ENCODE peak calls at places on chromosomes 3 and 15, in ten cellular contexts. One of them, this sample, is unnamed.

GRCh38 chr3:131794766-131795381 is 239.9 kb downstream of the CPNE4 start:
- DNase-seq in suprapubic skin: no peak
- DNase-seq in IMR-90: peak
- DNase-seq in endothelial cell of umbilical vein: peak
- DNase-seq in uterus: no peak
- DNase-seq in A549: peak
- DNase-seq in heart left ventricle: no peak
- DNase-seq in K562: peak
- DNase-seq in transverse colon: no peak
- DNase-seq in ovary: no peak
- DNase-seq in this sample: no peak

GRCh38 chr15:35014265-35014664 is 26.2 kb upstream of the ZNF770 start:
- DNase-seq in suprapubic skin: no peak
- DNase-seq in transverse colon: no peak
- DNase-seq in K562: no peak
- DNase-seq in endothelial cell of umbilical vein: no peak
- DNase-seq in ovary: no peak
- DNase-seq in uterus: no peak
- DNase-seq in A549: no peak
- DNase-seq in IMR-90: no peak
- DNase-seq in heart left ventricle: no peak
- DNase-seq in this sample: no peak

GRCh38 chr3:169058681-169059080 is 604.8 kb downstream of the MECOM start:
- DNase-seq in uterus: no peak
- DNase-seq in suprapubic skin: no peak
- DNase-seq in IMR-90: no peak
- DNase-seq in ovary: no peak
- DNase-seq in A549: no peak
- DNase-seq in transverse colon: no peak
- DNase-seq in heart left ventricle: no peak
- DNase-seq in endothelial cell of umbilical vein: no peak
- DNase-seq in K562: no peak
- DNase-seq in this sample: no peak

GRCh38 chr3:119600732-119601131 is 3.0 kb downstream of the PLA1A start:
- DNase-seq in heart left ventricle: peak
- DNase-seq in ovary: no peak
- DNase-seq in K562: peak
- DNase-seq in A549: no peak
- DNase-seq in suprapubic skin: no peak
- DNase-seq in endothelial cell of umbilical vein: no peak
- DNase-seq in uterus: no peak
- DNase-seq in IMR-90: no peak
- DNase-seq in transverse colon: no peak
- DNase-seq in this sample: no peak

GRCh38 chr3:46876313-46877300 is 914 bp upstream of the PTH1R start:
- DNase-seq in A549: no peak
- DNase-seq in uterus: no peak
- DNase-seq in IMR-90: no peak
- DNase-seq in transverse colon: no peak
- DNase-seq in endothelial cell of umbilical vein: no peak
- DNase-seq in suprapubic skin: no peak
- DNase-seq in heart left ventricle: no peak
- DNase-seq in K562: no peak
- DNase-seq in ovary: no peak
- DNase-seq in this sample: no peak

GRCh38 chr3:51966016-51966415 is 1.2 kb downstream of the PCBP4 start:
- DNase-seq in IMR-90: no peak
- DNase-seq in heart left ventricle: no peak
- DNase-seq in transverse colon: no peak
- DNase-seq in uterus: no peak
- DNase-seq in A549: no peak
- DNase-seq in ovary: no peak
- DNase-seq in K562: no peak
- DNase-seq in endothelial cell of umbilical vein: no peak
- DNase-seq in suprapubic skin: no peak
- DNase-seq in this sample: no peak

GRCh38 chr3:129614927-129615363 is 8.5 kb upstream of the PLXND1 start:
- DNase-seq in ovary: no peak
- DNase-seq in heart left ventricle: peak
- DNase-seq in IMR-90: no peak
- DNase-seq in transverse colon: peak
- DNase-seq in uterus: peak
- DNase-seq in suprapubic skin: peak
- DNase-seq in endothelial cell of umbilical vein: no peak
- DNase-seq in A549: no peak
- DNase-seq in K562: peak
- DNase-seq in this sample: no peak

GRCh38 chr3:46429671-46430070 is 22.6 kb downstream of the CCRL2 start:
- DNase-seq in transverse colon: peak
- DNase-seq in IMR-90: no peak
- DNase-seq in K562: no peak
- DNase-seq in ovary: no peak
- DNase-seq in suprapubic skin: no peak
- DNase-seq in uterus: no peak
- DNase-seq in endothelial cell of umbilical vein: no peak
- DNase-seq in A549: no peak
- DNase-seq in heart left ventricle: no peak
- DNase-seq in this sample: no peak

GRCh38 chr3:41346698-41347097 is 147.4 kb downstream of the CTNNB1 start:
- DNase-seq in IMR-90: peak
- DNase-seq in uterus: no peak
- DNase-seq in transverse colon: no peak
- DNase-seq in endothelial cell of umbilical vein: no peak
- DNase-seq in suprapubic skin: no peak
- DNase-seq in K562: no peak
- DNase-seq in ovary: no peak
- DNase-seq in A549: no peak
- DNase-seq in heart left ventricle: no peak
- DNase-seq in this sample: no peak

GRCh38 chr3:108509263-108509662 is 1.1 kb downstream of the MYH15 start:
- DNase-seq in K562: no peak
- DNase-seq in suprapubic skin: no peak
- DNase-seq in IMR-90: no peak
- DNase-seq in transverse colon: no peak
- DNase-seq in ovary: no peak
- DNase-seq in endothelial cell of umbilical vein: no peak
- DNase-seq in A549: no peak
- DNase-seq in heart left ventricle: no peak
- DNase-seq in uterus: no peak
- DNase-seq in this sample: no peak

GRCh38 chr3:188719545-188719944 is 452.2 kb upstream of the TPRG1 start:
- DNase-seq in A549: no peak
- DNase-seq in heart left ventricle: no peak
- DNase-seq in suprapubic skin: no peak
- DNase-seq in endothelial cell of umbilical vein: no peak
- DNase-seq in K562: no peak
- DNase-seq in ovary: no peak
- DNase-seq in uterus: no peak
- DNase-seq in IMR-90: no peak
- DNase-seq in transverse colon: no peak
- DNase-seq in this sample: no peak

GRCh38 chr3:188721990-188722389 is 449.8 kb upstream of the TPRG1 start:
- DNase-seq in A549: no peak
- DNase-seq in transverse colon: no peak
- DNase-seq in suprapubic skin: no peak
- DNase-seq in heart left ventricle: no peak
- DNase-seq in endothelial cell of umbilical vein: no peak
- DNase-seq in K562: no peak
- DNase-seq in ovary: no peak
- DNase-seq in IMR-90: peak
- DNase-seq in uterus: no peak
- DNase-seq in this sample: no peak

GRCh38 chr3:188721312-188721711 is 450.5 kb upstream of the TPRG1 start:
- DNase-seq in ovary: no peak
- DNase-seq in K562: no peak
- DNase-seq in heart left ventricle: no peak
- DNase-seq in endothelial cell of umbilical vein: no peak
- DNase-seq in suprapubic skin: no peak
- DNase-seq in A549: no peak
- DNase-seq in transverse colon: no peak
- DNase-seq in IMR-90: no peak
- DNase-seq in uterus: no peak
- DNase-seq in this sample: no peak

GRCh38 chr3:188720636-188721035 is 451.1 kb upstream of the TPRG1 start:
- DNase-seq in A549: peak
- DNase-seq in IMR-90: peak
- DNase-seq in ovary: no peak
- DNase-seq in uterus: no peak
- DNase-seq in endothelial cell of umbilical vein: peak
- DNase-seq in heart left ventricle: no peak
- DNase-seq in K562: no peak
- DNase-seq in suprapubic skin: no peak
- DNase-seq in transverse colon: no peak
- DNase-seq in this sample: no peak

GRCh38 chr3:188720215-188720614 is 451.6 kb upstream of the TPRG1 start:
- DNase-seq in A549: no peak
- DNase-seq in K562: no peak
- DNase-seq in IMR-90: no peak
- DNase-seq in suprapubic skin: no peak
- DNase-seq in uterus: no peak
- DNase-seq in ovary: no peak
- DNase-seq in transverse colon: no peak
- DNase-seq in endothelial cell of umbilical vein: no peak
- DNase-seq in heart left ventricle: no peak
- DNase-seq in this sample: no peak
- H3K27ac ChIP-seq in A549: peak
- H3K27ac ChIP-seq in K562: no peak
- H3K27ac ChIP-seq in IMR-90: no peak
- H3K27ac ChIP-seq in suprapubic skin: no peak
- H3K27ac ChIP-seq in uterus: no peak
- H3K27ac ChIP-seq in ovary: no peak
- H3K27ac ChIP-seq in transverse colon: no peak
- H3K27ac ChIP-seq in endothelial cell of umbilical vein: no peak
- H3K27ac ChIP-seq in heart left ventricle: no peak
- H3K27ac ChIP-seq in this sample: no peak

GRCh38 chr3:156551746-156552145 is 3.2 kb downstream of the SSR3 start:
- DNase-seq in A549: no peak
- DNase-seq in uterus: no peak
- DNase-seq in transverse colon: no peak
- DNase-seq in suprapubic skin: no peak
- DNase-seq in endothelial cell of umbilical vein: no peak
- DNase-seq in ovary: no peak
- DNase-seq in IMR-90: peak
- DNase-seq in heart left ventricle: no peak
- DNase-seq in K562: no peak
- DNase-seq in this sample: no peak

GRCh38 chr3:156553705-156554356 is 1.1 kb downstream of the SSR3 start:
- DNase-seq in K562: peak
- DNase-seq in A549: no peak
- DNase-seq in suprapubic skin: no peak
- DNase-seq in heart left ventricle: no peak
- DNase-seq in uterus: no peak
- DNase-seq in transverse colon: no peak
- DNase-seq in ovary: no peak
- DNase-seq in IMR-90: peak
- DNase-seq in endothelial cell of umbilical vein: peak
- DNase-seq in this sample: no peak

GRCh38 chr3:156552973-156553372 is 1.9 kb downstream of the SSR3 start:
- DNase-seq in transverse colon: no peak
- DNase-seq in K562: no peak
- DNase-seq in ovary: no peak
- DNase-seq in heart left ventricle: no peak
- DNase-seq in suprapubic skin: no peak
- DNase-seq in endothelial cell of umbilical vein: no peak
- DNase-seq in IMR-90: no peak
- DNase-seq in A549: no peak
- DNase-seq in uterus: no peak
- DNase-seq in this sample: no peak

GRCh38 chr3:156554515-156554841 is 439 bp downstream of the SSR3 start:
- DNase-seq in transverse colon: no peak
- DNase-seq in K562: no peak
- DNase-seq in uterus: no peak
- DNase-seq in endothelial cell of umbilical vein: no peak
- DNase-seq in heart left ventricle: no peak
- DNase-seq in ovary: no peak
- DNase-seq in suprapubic skin: no peak
- DNase-seq in A549: no peak
- DNase-seq in IMR-90: no peak
- DNase-seq in this sample: no peak

DNA sequence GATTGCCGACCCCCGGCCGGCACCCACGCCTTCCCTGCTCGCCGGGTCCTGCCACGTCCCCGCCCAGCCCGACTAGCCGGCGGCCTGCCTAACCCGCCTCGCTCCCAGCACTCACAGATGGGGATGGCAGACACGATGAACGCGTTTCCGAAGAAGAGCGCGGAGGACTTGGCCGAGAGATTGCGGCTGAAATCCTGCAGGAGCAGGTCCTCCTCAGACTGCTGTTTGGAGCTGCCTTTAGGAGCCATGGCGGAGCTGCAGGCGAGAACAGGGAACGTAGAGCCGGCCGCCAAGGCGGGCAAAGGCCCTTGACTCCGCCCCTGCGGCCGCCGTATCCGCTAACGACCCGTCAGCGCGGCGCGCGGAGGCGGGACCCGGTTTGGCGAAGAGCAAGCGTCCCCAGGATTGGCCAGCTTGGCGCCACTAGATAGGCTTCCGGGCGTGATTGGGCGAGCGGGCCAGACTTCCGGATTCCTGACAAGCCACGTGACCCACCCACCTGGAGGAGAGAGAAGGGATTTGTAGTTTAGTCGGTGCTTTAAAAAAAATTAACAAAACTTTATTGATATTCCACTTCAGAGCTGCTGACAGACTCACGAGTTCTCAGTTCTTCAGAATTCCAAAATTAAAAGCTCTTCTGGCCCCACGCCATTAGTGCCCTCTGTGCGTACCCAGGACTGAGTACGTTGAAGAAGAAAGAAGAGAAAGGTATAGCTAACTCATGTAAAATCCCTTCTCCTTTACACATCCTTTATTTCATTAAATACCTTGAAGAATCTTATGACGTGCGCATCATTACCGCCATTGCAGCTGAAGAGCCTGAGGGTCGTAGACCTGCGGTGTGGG is at the start of gene SSR3:
- DNase-seq in IMR-90: peak
- DNase-seq in A549: peak
- DNase-seq in endothelial cell of umbilical vein: peak
- DNase-seq in heart left ventricle: peak
- DNase-seq in K562: peak
- DNase-seq in transverse colon: peak
- DNase-seq in uterus: peak
- DNase-seq in ovary: peak
- DNase-seq in suprapubic skin: peak
- DNase-seq in this sample: peak
- TF ChIP-seq CTCF in IMR-90: no peak
- TF ChIP-seq CTCF in A549: no peak
- TF ChIP-seq CTCF in endothelial cell of umbilical vein: no peak
- TF ChIP-seq CTCF in heart left ventricle: no peak
- TF ChIP-seq CTCF in K562: no peak
- TF ChIP-seq CTCF in transverse colon: peak
- TF ChIP-seq CTCF in uterus: peak
- TF ChIP-seq CTCF in ovary: peak
- TF ChIP-seq CTCF in suprapubic skin: peak
- TF ChIP-seq CTCF in this sample: peak

GRCh38 chr15:89750560-89751542 is at the start of gene MESP1:
- DNase-seq in K562: peak
- DNase-seq in heart left ventricle: peak
- DNase-seq in A549: peak
- DNase-seq in uterus: peak
- DNase-seq in endothelial cell of umbilical vein: peak
- DNase-seq in suprapubic skin: peak
- DNase-seq in transverse colon: peak
- DNase-seq in IMR-90: peak
- DNase-seq in ovary: peak
- DNase-seq in this sample: no peak
- TF ChIP-seq POLR2A in K562: no peak
- TF ChIP-seq POLR2A in heart left ventricle: peak
- TF ChIP-seq POLR2A in A549: peak
- TF ChIP-seq POLR2A in uterus: peak
- TF ChIP-seq POLR2A in endothelial cell of umbilical vein: peak
- TF ChIP-seq POLR2A in suprapubic skin: no peak
- TF ChIP-seq POLR2A in transverse colon: peak
- TF ChIP-seq POLR2A in IMR-90: no peak
- TF ChIP-seq POLR2A in ovary: peak
- TF ChIP-seq POLR2A in this sample: no peak

GRCh38 chr15:82572986-82573385 is 32.7 kb upstream of the RPS17 start:
- DNase-seq in transverse colon: no peak
- DNase-seq in uterus: no peak
- DNase-seq in suprapubic skin: no peak
- DNase-seq in IMR-90: no peak
- DNase-seq in heart left ventricle: no peak
- DNase-seq in A549: no peak
- DNase-seq in K562: peak
- DNase-seq in endothelial cell of umbilical vein: no peak
- DNase-seq in ovary: no peak
- DNase-seq in this sample: no peak
- H3K27ac ChIP-seq in transverse colon: no peak
- H3K27ac ChIP-seq in uterus: peak
- H3K27ac ChIP-seq in suprapubic skin: no peak
- H3K27ac ChIP-seq in IMR-90: no peak
- H3K27ac ChIP-seq in heart left ventricle: no peak
- H3K27ac ChIP-seq in A549: no peak
- H3K27ac ChIP-seq in K562: no peak
- H3K27ac ChIP-seq in endothelial cell of umbilical vein: no peak
- H3K27ac ChIP-seq in ovary: peak
- H3K27ac ChIP-seq in this sample: no peak

This sample was measured in vagina.